ENCODE peak calls at places on chromosomes 6 and 20, in five cellular contexts. F is IMR-90; A is GM23338; B is tibial artery; V is CD8-positive, alpha-beta T cell. E is an unnamed sample.

GRCh38 chr6:83883240-83883639 is 23.8 kb downstream of the CYB5R4 start:
- DNase-seq in F (no peak), A (no peak), B (no peak), V (no peak), E (no peak)

GRCh38 chr6:83365931-83366330 is 64.9 kb downstream of the ME1 start:
- DNase-seq in F (peak; percentile 69), A (no peak), B (no peak), V (no peak), E (no peak)

GRCh38 chr6:86775893-86776292 is 161.4 kb upstream of the HTR1E start:
- DNase-seq in F (no peak), A (no peak), B (no peak), V (no peak), E (no peak)

GRCh38 chr6:170212051-170212756 is 78.7 kb downstream of the DLL1 start:
- DNase-seq in F (no peak), A (no peak), B (no peak), V (peak; percentile 41), E (no peak)

GRCh38 chr6:111427341-111428116 is 55.5 kb downstream of the REV3L start:
- DNase-seq in F (peak; percentile 85), A (no peak), B (no peak), V (no peak), E (no peak)

GRCh38 chr20:45077559-45077958 is 23.4 kb downstream of the KCNS1 start:
- DNase-seq in F (no peak), A (no peak), B (no peak), V (no peak), E (no peak)

GRCh38 chr6:155265843-155266535 is 2.2 kb downstream of the CLDN20 start:
- DNase-seq in F (no peak), A (peak; percentile 65), B (no peak), V (no peak), E (no peak)

GRCh38 chr6:166228425-166228824 is 60.8 kb upstream of the TBXT start:
- DNase-seq in F (no peak), A (no peak), B (no peak), V (no peak), E (no peak)

GRCh38 chr6:47932575-47932974 is 150.7 kb downstream of the OPN5 start:
- DNase-seq in F (no peak), A (no peak), B (no peak), V (no peak), E (no peak)

GRCh38 chr6:48290595-48290994 is 179.6 kb upstream of the PTCHD4 start:
- DNase-seq in F (no peak), A (no peak), B (no peak), V (no peak), E (no peak)

GRCh38 chr20:22430154-22430745 is 154.1 kb downstream of the FOXA2 start:
- DNase-seq in F (no peak), A (peak; percentile 82), B (no peak), V (no peak), E (no peak)

GRCh38 chr20:3679749-3680700 is 1.8 kb downstream of the ADAM33 start:
- DNase-seq in F (peak; percentile 48), A (peak; percentile 66), B (peak; percentile 87), V (no peak), E (no peak)

GRCh38 chr6:153790048-153790447 is 249.0 kb upstream of the OPRM1 start:
- DNase-seq in F (peak; percentile 13), A (peak; percentile 34), B (peak; percentile 60), V (no peak), E (no peak)

GRCh38 chr6:106103728-106104109 is 17.6 kb downstream of the PRDM1 start:
- DNase-seq in F (no peak), A (no peak), B (no peak), V (no peak), E (peak; percentile 36)

GRCh38 chr6:111589366-111589765 is 16.3 kb downstream of the TRAF3IP2 start:
- DNase-seq in F (peak; percentile 83), A (no peak), B (peak; percentile 87), V (no peak), E (no peak)

GRCh38 chr6:164247106-164247505 is 832.6 kb downstream of the QKI start:
- DNase-seq in F (no peak), A (no peak), B (no peak), V (no peak), E (no peak)

GRCh38 chr6:146543940-146544661 is 468 bp downstream of the RAB32 start:
- DNase-seq in F (peak; percentile 38), A (peak; percentile 60), B (peak; percentile 80), V (no peak), E (no peak)

GRCh38 chr20:50245561-50246366 is 55.1 kb downstream of the CEBPB start:
- DNase-seq in F (peak; percentile 85), A (no peak), B (no peak), V (no peak), E (no peak)

GRCh38 chr6:13710552-13711383 is 867 bp downstream of the RANBP9 start:
- DNase-seq in F (no peak), A (peak; percentile 67), B (peak; percentile 74), V (peak; percentile 62), E (peak; percentile 20)

GRCh38 chr6:147081210-147081609 is 123.0 kb upstream of the STXBP5 start:
- DNase-seq in F (no peak), A (no peak), B (no peak), V (no peak), E (no peak)

GRCh38 chr20:51554538-51555165 is 12.1 kb upstream of the NFATC2 start:
- DNase-seq in F (peak; percentile 78), A (no peak), B (no peak), V (no peak), E (no peak)

GRCh38 chr6:105452924-105453756 is 50.3 kb upstream of the PREP start:
- DNase-seq in F (no peak), A (no peak), B (no peak), V (peak; percentile 76), E (peak; percentile 6)

GRCh38 chr6:98463038-98463437 is 371.3 kb upstream of the POU3F2 start:
- DNase-seq in F (no peak), A (no peak), B (no peak), V (no peak), E (no peak)

GRCh38 chr6:1311400-1312192 is at the start of gene FOXQ1:
- DNase-seq in F (peak; percentile 40), A (peak; percentile 77), B (no peak), V (no peak), E (no peak)

GRCh38 chr6:4291453-4292403 is 156.4 kb upstream of the ECI2 start:
- DNase-seq in F (peak; percentile 75), A (peak; percentile 33), B (no peak), V (no peak), E (no peak)

GRCh38 chr6:105817370-105817769 is 268.8 kb upstream of the PRDM1 start:
- DNase-seq in F (no peak), A (no peak), B (no peak), V (no peak), E (no peak)

GRCh38 chr6:7119272-7119801 is 11.6 kb downstream of the RREB1 start:
- DNase-seq in F (no peak), A (no peak), B (no peak), V (peak; percentile 34), E (no peak)

GRCh38 chr6:129486333-129486732 is 223.6 kb downstream of the ARHGAP18 start:
- DNase-seq in F (no peak), A (no peak), B (no peak), V (no peak), E (no peak)

GRCh38 chr20:34876161-34877001 is at the start of gene ACSS2:
- DNase-seq in F (peak; percentile 97), A (peak; percentile 100), B (peak; percentile 100), V (peak; percentile 97), E (peak; percentile 99)

GRCh38 chr6:99662616-99663015 is 56.0 kb downstream of the PRDM13 start:
- DNase-seq in F (no peak), A (no peak), B (no peak), V (no peak), E (no peak)

GRCh38 chr20:51562334-51563140 is 20.0 kb upstream of the NFATC2 start:
- DNase-seq in F (peak; percentile 95), A (peak; percentile 83), B (peak; percentile 91), V (peak; percentile 53), E (peak; percentile 1)

GRCh38 chr6:14754636-14755513 is 491.0 kb upstream of the JARID2 start:
- DNase-seq in F (no peak), A (no peak), B (no peak), V (no peak), E (no peak)

DNA sequence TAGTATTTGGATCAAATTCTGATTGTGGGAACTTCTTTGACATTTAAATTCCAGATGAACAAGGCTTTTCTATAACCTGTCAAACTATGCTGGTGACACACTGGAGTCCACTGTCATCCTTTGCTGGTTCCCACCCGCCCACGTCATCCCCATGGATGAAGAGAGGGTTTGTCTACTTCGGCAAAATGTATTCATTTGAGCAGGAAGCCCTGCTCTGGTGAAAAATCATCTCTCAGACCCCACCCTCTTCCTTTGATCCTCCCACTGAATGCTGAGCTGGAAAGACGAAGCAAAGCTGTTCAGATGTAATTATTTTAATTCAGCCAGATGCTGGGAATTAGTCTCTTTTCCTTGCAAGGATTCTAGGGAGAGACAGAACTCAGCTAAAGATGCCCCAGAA is 50.5 kb downstream of the CPNE5 start:
- DNase-seq in F (peak; percentile 11), A (peak; percentile 44), B (no peak), V (no peak), E (no peak)
- H3K27ac ChIP-seq in F (no peak overlapping the region), A (peak overlapping the region; percentile 1), B (no peak overlapping the region), V (no peak overlapping the region), E (no peak overlapping the region)

DNA sequence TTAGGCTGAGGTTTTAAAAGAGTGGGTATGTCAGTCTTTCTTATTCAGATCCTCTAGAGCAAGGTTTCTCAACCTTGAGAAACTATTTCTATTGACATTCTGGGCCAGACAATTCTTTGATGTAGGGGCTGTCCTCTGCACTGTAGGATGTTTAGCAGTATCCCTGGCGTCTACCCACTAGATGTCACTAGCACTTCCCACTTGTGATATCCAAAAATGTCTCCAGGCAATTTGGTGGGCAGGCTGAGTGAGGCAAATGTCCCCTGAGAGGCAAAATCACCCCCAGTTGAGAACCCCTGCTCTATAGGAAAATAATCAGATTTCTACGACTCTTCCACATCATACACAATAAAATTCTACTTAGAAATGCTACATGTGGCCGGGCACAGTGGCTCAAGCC is 7.7 kb upstream of the ZKSCAN8 start:
- DNase-seq in F (peak; percentile 52), A (peak; percentile 50), B (no peak), V (no peak), E (no peak)
- TF ChIP-seq CTCF in F (peak; percentile 54), A (peak; percentile 52), B (peak; percentile 13), V (no peak), E (peak; percentile 32)

GRCh38 chr6:63538550-63538949 is 33.7 kb upstream of the LOC128125822 start:
- DNase-seq in F (no peak), A (no peak), B (no peak), V (no peak), E (no peak)
- H3K27me3 ChIP-seq in F (no peaks in the 10 kb centered on the region), A (no peaks in the 10 kb centered on the region), B (no peaks in the 10 kb centered on the region), V (no peaks in the 10 kb centered on the region), E (no peaks in the 10 kb centered on the region)

GRCh38 chr20:6848992-6849391 is 81.5 kb downstream of the BMP2 start:
- DNase-seq in F (no peak), A (no peak), B (no peak), V (no peak), E (no peak)

GRCh38 chr20:6851136-6851535 is 83.7 kb downstream of the BMP2 start:
- DNase-seq in F (no peak), A (no peak), B (no peak), V (no peak), E (no peak)

GRCh38 chr20:6841128-6841527 is 73.6 kb downstream of the BMP2 start:
- DNase-seq in F (no peak), A (no peak), B (no peak), V (no peak), E (no peak)

GRCh38 chr20:6848041-6848440 is 80.6 kb downstream of the BMP2 start:
- DNase-seq in F (no peak), A (no peak), B (no peak), V (no peak), E (no peak)

GRCh38 chr20:6845141-6845540 is 77.7 kb downstream of the BMP2 start:
- DNase-seq in F (no peak), A (no peak), B (no peak), V (no peak), E (no peak)
- H3K27ac ChIP-seq in F (no peak overlapping the region), A (no peak overlapping the region), B (no peak overlapping the region), V (no peak overlapping the region), E (no peak overlapping the region)

E was measured in CD4-positive, alpha-beta T cell.